ENCODE peak calls at places on chromosomes 3 and 15, in ten cellular contexts. U is T-helper 2 cell; X is T-cell; C is upper lobe of left lung; B is naive thymus-derived CD8-positive, alpha-beta T cell; F is IMR-90; W is ovary; L is colonic mucosa; D is GM03348; J is cerebellum. N is an unnamed sample.

GRCh38 chr3:81676706-81677456 is 84.6 kb downstream of the GBE1 start:
- DNase-seq in U (no peak), X (no peak), C (no peak), B (no peak), F (no peak), W (no peak), L (no peak), D (no peak), J (no peak), N (no peak)

GRCh38 chr3:58519668-58520402 is 17.2 kb downstream of the ACOX2 start:
- DNase-seq in U (no peak), X (no peak), C (no peak), B (no peak), F (no peak), W (no peak), L (no peak), D (no peak), J (no peak), N (no peak)

GRCh38 chr3:128517648-128518047 is 24.6 kb upstream of the GATA2 start:
- DNase-seq in U (no peak), X (no peak), C (no peak), B (no peak), F (no peak), W (no peak), L (no peak), D (no peak), J (no peak), N (no peak)

GRCh38 chr3:25571285-25571684 is 93.4 kb downstream of the TOP2B start:
- DNase-seq in U (no peak), X (no peak), C (no peak), B (no peak), F (no peak), W (no peak), L (no peak), D (no peak), J (no peak), N (no peak)

GRCh38 chr15:65286069-65286703 is 497 bp downstream of the PARP16 start:
- DNase-seq in U (peak), X (no peak), C (peak), B (no peak), F (no peak), W (no peak), L (peak), D (peak), J (peak), N (no peak)

GRCh38 chr3:193451881-193452280 is 73.3 kb upstream of the ATP13A5 start:
- DNase-seq in U (no peak), X (no peak), C (no peak), B (no peak), F (no peak), W (no peak), L (no peak), D (no peak), J (no peak), N (no peak)

GRCh38 chr15:101381671-101382212 is 86.7 kb upstream of the SNRPA1 start:
- DNase-seq in U (no peak), X (no peak), C (no peak), B (no peak), F (no peak), W (no peak), L (no peak), D (no peak), J (no peak), N (no peak)

GRCh38 chr3:9779721-9780450 is 10.1 kb upstream of the CAMK1 start:
- DNase-seq in U (no peak), X (no peak), C (peak), B (no peak), F (no peak), W (no peak), L (no peak), D (no peak), J (no peak), N (no peak)

GRCh38 chr3:188469228-188469885 is 315.4 kb downstream of the LPP start:
- DNase-seq in U (no peak), X (no peak), C (no peak), B (no peak), F (no peak), W (no peak), L (no peak), D (no peak), J (no peak), N (peak)

GRCh38 chr3:89300976-89301375 is 193.6 kb downstream of the EPHA3 start:
- DNase-seq in U (no peak), X (no peak), C (no peak), B (no peak), F (no peak), W (no peak), L (no peak), D (peak), J (no peak), N (peak)

GRCh38 chr15:48759921-48760320 is 50.9 kb downstream of the CEP152 start:
- DNase-seq in U (no peak), X (no peak), C (peak), B (no peak), F (no peak), W (no peak), L (no peak), D (no peak), J (no peak), N (no peak)

GRCh38 chr3:193711964-193712598 is 119.1 kb downstream of the OPA1 start:
- DNase-seq in U (no peak), X (no peak), C (no peak), B (no peak), F (no peak), W (no peak), L (no peak), D (no peak), J (no peak), N (no peak)

GRCh38 chr15:83205725-83206324 is 1.8 kb downstream of the HDGFL3 start:
- DNase-seq in U (no peak), X (no peak), C (no peak), B (no peak), F (peak), W (no peak), L (no peak), D (peak), J (no peak), N (peak)

GRCh38 chr3:152183473-152183872 is 85.3 kb upstream of the MBNL1 start:
- DNase-seq in U (peak), X (peak), C (no peak), B (peak), F (peak), W (peak), L (no peak), D (no peak), J (peak), N (no peak)

GRCh38 chr3:135007622-135008021 is 212.6 kb downstream of the EPHB1 start:
- DNase-seq in U (no peak), X (no peak), C (no peak), B (no peak), F (no peak), W (no peak), L (no peak), D (no peak), J (no peak), N (peak)

GRCh38 chr3:59341441-59341840 is 291.6 kb upstream of the CFAP20DC start:
- DNase-seq in U (no peak), X (no peak), C (no peak), B (no peak), F (no peak), W (no peak), L (no peak), D (no peak), J (peak), N (no peak)

GRCh38 chr3:34015204-34016142 is 217.0 kb downstream of the PDCD6IP start:
- DNase-seq in U (no peak), X (no peak), C (no peak), B (no peak), F (peak), W (no peak), L (no peak), D (no peak), J (no peak), N (peak)

GRCh38 chr3:169818330-169818729 is 5.6 kb upstream of the LRRC34 start:
- DNase-seq in U (no peak), X (no peak), C (no peak), B (no peak), F (peak), W (no peak), L (no peak), D (no peak), J (no peak), N (peak)

GRCh38 chr15:52653451-52653964 is 25.7 kb downstream of the ATOSA start:
- DNase-seq in U (no peak), X (no peak), C (no peak), B (no peak), F (peak), W (no peak), L (no peak), D (peak), J (no peak), N (peak)

GRCh38 chr3:50238549-50239026 is 2.6 kb downstream of the GNAI2 start:
- DNase-seq in U (no peak), X (no peak), C (peak), B (no peak), F (no peak), W (peak), L (peak), D (peak), J (peak), N (peak)